ENCODE peak calls at places on chromosomes 7 and 10, in five cellular contexts. A is AG04449, G is Calu3, X is H9, Z is GM20000. Q is an unnamed sample.

GRCh38 chr7:115217373-115217772 is 295.5 kb downstream of the MDFIC start:
- DNase-seq in A (no peak), G (no peak), X (no peak), Z (peak), Q (no peak)

GRCh38 chr7:130868150-130868549 is 134.1 kb upstream of the KLF14 start:
- DNase-seq in A (no peak), G (no peak), X (no peak), Z (no peak), Q (no peak)

GRCh38 chr7:156950381-156950858 is 908 bp downstream of the NOM1 start:
- DNase-seq in A (no peak), G (no peak), X (no peak), Z (no peak), Q (no peak)

GRCh38 chr10:63236113-63236935 is 103.2 kb downstream of the NRBF2 start:
- DNase-seq in A (peak), G (peak), X (no peak), Z (peak), Q (peak)

GRCh38 chr10:124875596-124875995 is 66.3 kb upstream of the ZRANB1 start:
- DNase-seq in A (no peak), G (no peak), X (no peak), Z (no peak), Q (no peak)

GRCh38 chr10:23095404-23095965 is at the start of gene MSRB2:
- DNase-seq in A (peak), G (peak), X (peak), Z (peak), Q (peak)

GRCh38 chr7:15757041-15757995 is 70.8 kb upstream of the MEOX2 start:
- DNase-seq in A (no peak), G (no peak), X (no peak), Z (no peak), Q (no peak)

GRCh38 chr10:116723428-116724281 is 18.7 kb downstream of the HSPA12A start:
- DNase-seq in A (no peak), G (no peak), X (no peak), Z (no peak), Q (peak)

GRCh38 chr7:133021196-133021595 is 60.7 kb downstream of the CHCHD3 start:
- DNase-seq in A (no peak), G (no peak), X (no peak), Z (no peak), Q (no peak)

GRCh38 chr10:24920907-24921881 is 31.2 kb downstream of the PRTFDC1 start:
- DNase-seq in A (peak), G (no peak), X (peak), Z (peak), Q (peak)

GRCh38 chr10:25026463-25026862 is 10.1 kb downstream of the THNSL1 start:
- DNase-seq in A (no peak), G (no peak), X (no peak), Z (no peak), Q (no peak)

GRCh38 chr10:33274096-33274785 is 60.2 kb downstream of the NRP1 start:
- DNase-seq in A (no peak), G (no peak), X (no peak), Z (no peak), Q (no peak)

GRCh38 chr10:3398825-3399646 is 226.5 kb upstream of the PITRM1 start:
- DNase-seq in A (no peak), G (no peak), X (no peak), Z (no peak), Q (no peak)

GRCh38 chr7:28596245-28596935 is 184.1 kb downstream of the CREB5 start:
- DNase-seq in A (no peak), G (no peak), X (no peak), Z (no peak), Q (no peak)

GRCh38 chr10:74671716-74672115 is 154.7 kb upstream of the KAT6B start:
- DNase-seq in A (no peak), G (no peak), X (no peak), Z (no peak), Q (no peak)

GRCh38 chr7:2049111-2049781 is 183.5 kb downstream of the MAD1L1 start:
- DNase-seq in A (no peak), G (no peak), X (no peak), Z (no peak), Q (no peak)

GRCh38 chr7:20158684-20159083 is 58.5 kb downstream of the MACC1 start:
- DNase-seq in A (no peak), G (peak), X (no peak), Z (no peak), Q (no peak)

GRCh38 chr7:105937411-105937810 is 25.7 kb upstream of the CDHR3 start:
- DNase-seq in A (no peak), G (no peak), X (no peak), Z (no peak), Q (no peak)

GRCh38 chr7:105931179-105931578 is 31.9 kb upstream of the CDHR3 start:
- DNase-seq in A (no peak), G (no peak), X (no peak), Z (no peak), Q (no peak)

GRCh38 chr7:105932835-105933477 is 30.1 kb upstream of the CDHR3 start:
- DNase-seq in A (peak), G (no peak), X (no peak), Z (no peak), Q (no peak)

GRCh38 chr7:105935250-105935649 is 27.8 kb upstream of the CDHR3 start:
- DNase-seq in A (no peak), G (peak), X (no peak), Z (no peak), Q (no peak)

GRCh38 chr7:105934577-105935185 is 28.4 kb upstream of the CDHR3 start:
- DNase-seq in A (no peak), G (peak), X (peak), Z (no peak), Q (peak)
- TF ChIP-seq CTCF in A (peak), G (no peak), X (peak), Z (peak), Q (peak)

DNA sequence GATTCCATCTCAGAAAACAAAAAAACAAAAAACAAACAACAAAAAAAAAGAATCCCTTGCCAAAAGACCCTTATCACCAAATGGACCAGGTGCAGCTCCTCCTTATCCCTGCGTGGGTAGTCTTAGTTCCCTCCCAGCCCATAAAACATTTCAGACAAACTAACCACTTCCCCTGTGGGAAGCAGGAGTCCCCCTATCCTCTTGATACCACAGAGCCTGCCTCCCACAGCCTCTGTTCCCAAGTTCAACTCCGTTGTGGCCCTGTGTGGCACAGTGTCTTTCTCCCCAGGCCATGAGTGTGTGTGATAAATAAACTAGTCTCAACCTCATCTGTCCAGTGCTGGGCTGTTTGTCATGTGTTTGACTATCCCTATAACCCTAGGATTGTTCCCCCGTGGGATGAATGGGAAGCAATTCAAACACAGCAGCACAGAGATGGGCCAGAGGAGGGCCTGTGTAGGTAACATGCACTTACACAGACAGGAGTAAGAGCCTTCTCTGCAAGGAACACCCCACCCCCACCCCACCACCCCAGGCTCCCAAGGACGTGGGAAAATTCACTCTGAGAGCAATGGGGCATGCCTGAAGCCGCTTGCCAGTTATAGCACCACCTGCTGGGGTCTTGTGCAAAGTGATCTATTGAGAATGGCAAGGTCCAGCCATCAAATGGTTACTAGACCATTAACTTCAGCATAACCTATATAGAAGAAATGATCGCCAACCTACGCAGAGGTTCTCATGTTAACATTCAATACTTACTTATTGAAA is 147.1 kb upstream of the GHITM start:
- DNase-seq in A (no peak), G (peak), X (peak), Z (peak), Q (peak)
- TF ChIP-seq CTCF in A (no peak), G (no peak), X (peak), Z (peak), Q (no peak)

GRCh38 chr7:75033064-75033463 is 40.5 kb downstream of the RCC1L start:
- DNase-seq in A (no peak), G (no peak), X (peak), Z (no peak), Q (no peak)
- TF ChIP-seq CTCF in A (peak), G (no peak), X (peak), Z (no peak), Q (no peak)

GRCh38 chr10:113052076-113052830 is 102.2 kb downstream of the TCF7L2 start:
- DNase-seq in A (no peak), G (no peak), X (no peak), Z (no peak), Q (no peak)
- TF ChIP-seq CTCF in A (no peak), G (no peak), X (peak), Z (no peak), Q (no peak)

DNA sequence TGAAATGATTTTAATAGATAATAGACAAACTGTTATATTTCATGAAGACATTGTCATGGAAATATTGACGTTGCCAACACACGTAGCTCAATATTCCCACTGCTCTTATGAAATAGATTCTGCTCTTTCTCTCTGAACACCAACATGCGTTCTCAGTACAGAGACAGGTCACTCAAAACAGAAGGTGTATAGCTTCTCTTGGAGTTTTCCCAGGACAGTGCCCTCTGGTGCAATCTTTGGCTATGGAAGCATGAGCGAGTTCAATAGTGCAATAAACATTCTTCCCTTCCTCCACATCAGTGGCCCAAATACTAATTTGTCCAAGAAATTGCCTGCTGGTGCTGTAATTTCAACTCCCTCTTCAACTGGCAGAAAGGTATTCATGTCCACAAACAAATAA is 145.3 kb downstream of the MAGI2 start:
- DNase-seq in A (no peak), G (no peak), X (no peak), Z (no peak), Q (no peak)
- TF ChIP-seq CTCF in A (no peak), G (no peak), X (peak), Z (no peak), Q (no peak)